ENCODE peak calls at places on chromosomes 3 and 15, in eight cellular contexts. One of them, this sample, is unnamed.

GRCh38 chr3:120427201-120427600 is 23.6 kb downstream of the FSTL1 start:
- DNase-seq in stimulated activated naive B cell treated with anti-CD40 and anti-IgM and Interleukin-4, amounts not matched to agents 10 μg/mL and 1 μg/mL and 100 μg/mL, for 72 hours: no peak
- DNase-seq in IMR-90: no peak
- DNase-seq in epithelial cell of proximal tubule: no peak
- DNase-seq in left ventricle myocardium inferior: no peak
- DNase-seq in left ventricle myocardium superior: no peak
- DNase-seq in ovary: no peak
- DNase-seq in activated naive CD8-positive, alpha-beta T cell treated with anti-CD3 and anti-CD28 coated beads for 36 hours: no peak
- DNase-seq in this sample: no peak

GRCh38 chr15:39205081-39205480 is 375.8 kb upstream of the THBS1 start:
- DNase-seq in epithelial cell of proximal tubule: no peak
- DNase-seq in left ventricle myocardium inferior: no peak
- DNase-seq in IMR-90: no peak
- DNase-seq in activated naive CD8-positive, alpha-beta T cell treated with anti-CD3 and anti-CD28 coated beads for 36 hours: no peak
- DNase-seq in left ventricle myocardium superior: no peak
- DNase-seq in ovary: no peak
- DNase-seq in stimulated activated naive B cell treated with anti-CD40 and anti-IgM and Interleukin-4, amounts not matched to agents 10 μg/mL and 1 μg/mL and 100 μg/mL, for 72 hours: no peak
- DNase-seq in this sample: no peak

GRCh38 chr3:63845215-63845614 is 18.4 kb downstream of the THOC7 start:
- DNase-seq in left ventricle myocardium inferior: no peak
- DNase-seq in epithelial cell of proximal tubule: no peak
- DNase-seq in ovary: no peak
- DNase-seq in stimulated activated naive B cell treated with anti-CD40 and anti-IgM and Interleukin-4, amounts not matched to agents 10 μg/mL and 1 μg/mL and 100 μg/mL, for 72 hours: no peak
- DNase-seq in left ventricle myocardium superior: no peak
- DNase-seq in activated naive CD8-positive, alpha-beta T cell treated with anti-CD3 and anti-CD28 coated beads for 36 hours: no peak
- DNase-seq in IMR-90: no peak
- DNase-seq in this sample: no peak

GRCh38 chr15:30974112-30974511 is 17.3 kb downstream of the MTMR10 start:
- DNase-seq in stimulated activated naive B cell treated with anti-CD40 and anti-IgM and Interleukin-4, amounts not matched to agents 10 μg/mL and 1 μg/mL and 100 μg/mL, for 72 hours: no peak
- DNase-seq in activated naive CD8-positive, alpha-beta T cell treated with anti-CD3 and anti-CD28 coated beads for 36 hours: no peak
- DNase-seq in epithelial cell of proximal tubule: no peak
- DNase-seq in left ventricle myocardium superior: no peak
- DNase-seq in left ventricle myocardium inferior: no peak
- DNase-seq in IMR-90: no peak
- DNase-seq in ovary: no peak
- DNase-seq in this sample: no peak

GRCh38 chr15:52180196-52180835 is 10.9 kb downstream of the GNB5 start:
- DNase-seq in left ventricle myocardium superior: no peak
- DNase-seq in ovary: peak
- DNase-seq in left ventricle myocardium inferior: no peak
- DNase-seq in stimulated activated naive B cell treated with anti-CD40 and anti-IgM and Interleukin-4, amounts not matched to agents 10 μg/mL and 1 μg/mL and 100 μg/mL, for 72 hours: no peak
- DNase-seq in epithelial cell of proximal tubule: no peak
- DNase-seq in activated naive CD8-positive, alpha-beta T cell treated with anti-CD3 and anti-CD28 coated beads for 36 hours: peak
- DNase-seq in IMR-90: no peak
- DNase-seq in this sample: no peak

GRCh38 chr3:195249858-195250464 is 21.0 kb downstream of the XXYLT1 start:
- DNase-seq in left ventricle myocardium inferior: no peak
- DNase-seq in IMR-90: no peak
- DNase-seq in activated naive CD8-positive, alpha-beta T cell treated with anti-CD3 and anti-CD28 coated beads for 36 hours: no peak
- DNase-seq in stimulated activated naive B cell treated with anti-CD40 and anti-IgM and Interleukin-4, amounts not matched to agents 10 μg/mL and 1 μg/mL and 100 μg/mL, for 72 hours: no peak
- DNase-seq in left ventricle myocardium superior: no peak
- DNase-seq in epithelial cell of proximal tubule: no peak
- DNase-seq in ovary: no peak
- DNase-seq in this sample: no peak

GRCh38 chr15:25710184-25710583 is 152.9 kb downstream of the ATP10A start:
- DNase-seq in stimulated activated naive B cell treated with anti-CD40 and anti-IgM and Interleukin-4, amounts not matched to agents 10 μg/mL and 1 μg/mL and 100 μg/mL, for 72 hours: peak
- DNase-seq in epithelial cell of proximal tubule: no peak
- DNase-seq in IMR-90: no peak
- DNase-seq in activated naive CD8-positive, alpha-beta T cell treated with anti-CD3 and anti-CD28 coated beads for 36 hours: peak
- DNase-seq in left ventricle myocardium superior: peak
- DNase-seq in left ventricle myocardium inferior: peak
- DNase-seq in ovary: no peak
- DNase-seq in this sample: no peak

GRCh38 chr3:32143849-32144757 is 37.7 kb downstream of the GPD1L start:
- DNase-seq in epithelial cell of proximal tubule: peak
- DNase-seq in left ventricle myocardium superior: no peak
- DNase-seq in ovary: peak
- DNase-seq in IMR-90: peak
- DNase-seq in activated naive CD8-positive, alpha-beta T cell treated with anti-CD3 and anti-CD28 coated beads for 36 hours: peak
- DNase-seq in stimulated activated naive B cell treated with anti-CD40 and anti-IgM and Interleukin-4, amounts not matched to agents 10 μg/mL and 1 μg/mL and 100 μg/mL, for 72 hours: peak
- DNase-seq in left ventricle myocardium inferior: no peak
- DNase-seq in this sample: no peak

GRCh38 chr15:42921049-42921731 is 612 bp upstream of the TTBK2 start:
- DNase-seq in IMR-90: peak
- DNase-seq in stimulated activated naive B cell treated with anti-CD40 and anti-IgM and Interleukin-4, amounts not matched to agents 10 μg/mL and 1 μg/mL and 100 μg/mL, for 72 hours: peak
- DNase-seq in epithelial cell of proximal tubule: no peak
- DNase-seq in activated naive CD8-positive, alpha-beta T cell treated with anti-CD3 and anti-CD28 coated beads for 36 hours: peak
- DNase-seq in ovary: no peak
- DNase-seq in left ventricle myocardium superior: peak
- DNase-seq in left ventricle myocardium inferior: no peak
- DNase-seq in this sample: peak